ENCODE peak calls at places on chromosomes 4 and X, in six cellular contexts. F is dorsolateral prefrontal cortex, T is body of pancreas, E is progenitor cell of endocrine pancreas, J is mesothelial cell of epicardium, R is AG09319. K is an unnamed sample.

GRCh38 chrX:45743081-45743533 is 542.4 kb upstream of the DIPK2B start:
- DNase-seq in F (no peak), T (no peak), E (no peak), J (no peak), R (no peak), K (no peak)

GRCh38 chr4:15427126-15427525 is 707 bp upstream of the C1QTNF7 start:
- DNase-seq in F (no peak), T (no peak), E (no peak), J (no peak), R (no peak), K (no peak)

GRCh38 chr4:82899339-82899738 is 1.2 kb upstream of the THAP9 start:
- DNase-seq in F (no peak), T (no peak), E (no peak), J (no peak), R (no peak), K (no peak)

GRCh38 chr4:23932935-23933334 is 43.1 kb upstream of the PPARGC1A start:
- DNase-seq in F (no peak), T (no peak), E (no peak), J (no peak), R (no peak), K (no peak)

GRCh38 chr4:158750379-158750778 is 18.4 kb upstream of the FNIP2 start:
- DNase-seq in F (no peak), T (no peak), E (no peak), J (no peak), R (peak), K (no peak)

GRCh38 chr4:146458594-146458993 is 63.1 kb downstream of the SLC10A7 start:
- DNase-seq in F (no peak), T (no peak), E (no peak), J (no peak), R (no peak), K (peak)

GRCh38 chr4:107931775-107932321 is 499 bp downstream of the CYP2U1 start:
- DNase-seq in F (peak), T (no peak), E (no peak), J (no peak), R (no peak), K (no peak)

GRCh38 chr4:8128096-8128856 is 30.3 kb downstream of the ABLIM2 start:
- DNase-seq in F (no peak), T (no peak), E (no peak), J (no peak), R (no peak), K (no peak)

GRCh38 chrX:103215768-103216085 is 819 bp downstream of the BEX4 start:
- DNase-seq in F (no peak), T (no peak), E (no peak), J (no peak), R (no peak), K (peak)

GRCh38 chr4:125313989-125314602 is 659 bp upstream of the FAT4 start:
- DNase-seq in F (no peak), T (no peak), E (no peak), J (no peak), R (no peak), K (no peak)

GRCh38 chrX:65668362-65669310 is 1.2 kb downstream of the MSN start:
- DNase-seq in F (peak), T (peak), E (no peak), J (no peak), R (peak), K (peak)

GRCh38 chrX:20427173-20427770 is 160.6 kb upstream of the RPS6KA3 start:
- DNase-seq in F (no peak), T (no peak), E (no peak), J (no peak), R (no peak), K (no peak)

GRCh38 chr4:15469402-15470148 is at the start of gene CC2D2A:
- DNase-seq in F (no peak), T (peak), E (no peak), J (no peak), R (no peak), K (no peak)

GRCh38 chr4:187883049-187883448 is 112.5 kb upstream of the ZFP42 start:
- DNase-seq in F (no peak), T (no peak), E (no peak), J (no peak), R (no peak), K (no peak)

GRCh38 chr4:139085141-139085540 is 69.6 kb downstream of the NOCT start:
- DNase-seq in F (no peak), T (no peak), E (no peak), J (no peak), R (no peak), K (peak)

GRCh38 chrX:48835524-48836329 is at the start of gene PCSK1N:
- DNase-seq in F (no peak), T (peak), E (no peak), J (no peak), R (no peak), K (peak)

GRCh38 chr4:108270466-108271450 is 102.0 kb upstream of the LEF1 start:
- DNase-seq in F (no peak), T (no peak), E (no peak), J (no peak), R (peak), K (no peak)

GRCh38 chrX:72018277-72019112 is 107.8 kb downstream of the NHSL2 start:
- DNase-seq in F (peak), T (peak), E (peak), J (peak), R (peak), K (peak)

GRCh38 chrX:154804957-154805695 is at the start of gene MPP1:
- DNase-seq in F (peak), T (peak), E (peak), J (peak), R (no peak), K (peak)

GRCh38 chr4:123317211-123317610 is 79.4 kb upstream of the SPRY1 start:
- DNase-seq in F (no peak), T (no peak), E (no peak), J (no peak), R (no peak), K (no peak)

GRCh38 chrX:109709129-109709631 is 23.9 kb downstream of the ACSL4 start:
- DNase-seq in F (no peak), T (no peak), E (no peak), J (no peak), R (no peak), K (peak)

GRCh38 chrX:50978920-50979660 is 68.6 kb downstream of the BMP15 start:
- DNase-seq in F (no peak), T (no peak), E (no peak), J (no peak), R (no peak), K (no peak)

GRCh38 chrX:71235482-71235881 is 12.5 kb downstream of the GJB1 start:
- DNase-seq in F (no peak), T (no peak), E (no peak), J (no peak), R (no peak), K (no peak)

GRCh38 chr4:143352052-143352451 is 15.4 kb downstream of the GAB1 start:
- DNase-seq in F (no peak), T (no peak), E (no peak), J (no peak), R (no peak), K (no peak)

GRCh38 chrX:47200385-47201150 is 6.9 kb downstream of the UBA1 start:
- DNase-seq in F (no peak), T (no peak), E (no peak), J (no peak), R (peak), K (no peak)

GRCh38 chrX:56233682-56234081 is 1.5 kb downstream of the KLF8 start:
- DNase-seq in F (no peak), T (peak), E (no peak), J (no peak), R (peak), K (peak)

GRCh38 chr4:186485621-186486062 is 69.7 kb downstream of the MTNR1A start:
- DNase-seq in F (peak), T (no peak), E (no peak), J (no peak), R (no peak), K (no peak)
- TF ChIP-seq CTCF in F (no peak), T (no peak), E (no peak), J (no peak), R (no peak), K (no peak)

GRCh38 chr4:2436301-2436700 is 17.5 kb downstream of the CFAP99 start:
- DNase-seq in F (peak), T (no peak), E (no peak), J (no peak), R (no peak), K (no peak)
- TF ChIP-seq CTCF in F (peak), T (peak), E (no peak), J (no peak), R (peak), K (no peak)

GRCh38 chr4:127355738-127356137 is 277.0 kb upstream of the INTU start:
- DNase-seq in F (no peak), T (no peak), E (no peak), J (no peak), R (no peak), K (no peak)

GRCh38 chr4:127357765-127358164 is 275.0 kb upstream of the INTU start:
- DNase-seq in F (no peak), T (no peak), E (no peak), J (no peak), R (no peak), K (no peak)

GRCh38 chr4:127352220-127352619 is 280.5 kb upstream of the INTU start:
- DNase-seq in F (no peak), T (no peak), E (no peak), J (no peak), R (no peak), K (no peak)
- TF ChIP-seq CTCF in F (no peak), T (no peak), E (peak), J (no peak), R (no peak), K (no peak)

DNA sequence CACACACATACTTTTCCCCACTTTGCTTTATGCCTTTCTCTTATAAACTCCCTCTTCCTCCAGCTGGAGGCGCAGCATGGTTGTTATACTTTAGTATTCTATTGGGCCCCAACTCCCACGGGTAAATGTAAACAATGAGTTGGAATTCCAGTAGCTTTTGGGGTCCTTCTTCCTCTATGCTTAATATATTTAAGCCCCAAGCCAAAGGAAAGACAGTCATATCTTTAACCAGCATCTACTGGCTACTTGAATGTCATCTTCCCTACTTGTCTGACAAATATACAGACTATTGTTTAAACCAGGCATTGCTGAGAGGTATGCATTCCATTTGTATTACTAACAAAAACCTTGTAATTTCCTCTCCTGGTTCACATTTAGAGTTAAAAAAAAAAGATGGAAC is 72.9 kb downstream of the WDR19 start:
- DNase-seq in F (no peak), T (no peak), E (no peak), J (no peak), R (no peak), K (no peak)
- TF ChIP-seq CTCF in F (no peak), T (no peak), E (no peak), J (no peak), R (no peak), K (no peak)

DNA sequence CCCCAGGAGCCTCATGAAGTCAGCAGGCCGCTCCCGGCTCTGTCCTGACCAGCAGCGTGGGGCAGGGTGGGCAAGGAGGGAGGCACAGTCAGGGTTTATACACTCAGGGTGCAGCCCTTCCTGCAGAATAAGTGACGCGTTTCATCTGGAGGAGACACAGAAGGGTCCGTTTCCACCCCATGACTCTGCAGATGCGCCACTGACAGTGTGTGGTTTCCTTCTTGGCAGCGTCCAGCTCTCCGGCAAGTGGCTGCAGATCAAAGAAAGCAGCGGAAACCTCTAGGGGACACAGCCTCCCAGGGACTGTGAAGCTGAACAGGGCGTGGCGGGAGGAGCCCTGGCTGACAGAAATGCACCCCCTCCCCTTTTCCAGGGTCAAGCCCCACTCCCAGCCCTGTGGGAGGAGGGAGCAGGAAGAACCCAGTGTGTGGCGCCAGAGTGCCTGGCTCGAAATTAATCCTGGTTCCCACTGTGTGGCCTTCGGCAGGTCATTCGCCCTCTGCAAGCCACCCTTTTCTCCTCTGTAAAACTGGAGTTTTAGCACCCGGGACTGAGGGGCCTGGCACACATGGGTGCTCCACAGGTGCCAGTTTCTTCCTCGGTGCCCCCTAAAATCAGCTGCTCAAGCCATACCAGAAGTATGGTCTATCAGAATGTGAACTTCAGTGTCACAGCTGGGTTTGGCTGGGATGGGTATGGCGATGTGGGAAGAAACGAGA is 17.3 kb upstream of the TBC1D14 start:
- DNase-seq in F (no peak), T (no peak), E (no peak), J (no peak), R (no peak), K (peak)
- TF ChIP-seq CTCF in F (peak), T (no peak), E (no peak), J (no peak), R (peak), K (no peak)

DNA sequence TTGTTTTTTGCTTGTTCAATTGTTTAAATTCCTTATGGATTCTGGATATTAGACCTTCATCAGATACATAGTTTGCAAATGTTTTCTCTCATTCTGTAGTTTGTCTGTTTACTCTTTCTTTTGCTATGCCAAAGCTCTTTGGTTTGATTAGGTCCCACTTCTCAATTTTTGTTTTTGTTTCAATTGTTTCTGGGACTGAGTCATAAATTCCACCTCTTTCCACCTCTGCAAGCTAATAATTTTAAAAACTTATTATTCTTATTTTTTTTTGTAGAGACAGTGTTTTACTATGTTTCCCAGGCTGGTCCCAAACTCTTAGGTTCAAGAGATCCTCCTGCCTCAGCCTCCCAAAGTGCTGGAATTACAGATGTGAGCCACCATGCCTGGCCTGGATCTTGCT is 226.8 kb upstream of the GPRIN3 start:
- DNase-seq in F (no peak), T (no peak), E (no peak), J (no peak), R (no peak), K (no peak)
- TF ChIP-seq CTCF in F (no peak), T (no peak), E (no peak), J (no peak), R (no peak), K (no peak)

GRCh38 chr4:5409980-5410618 is 298.3 kb downstream of the EVC2 start:
- DNase-seq in F (no peak), T (no peak), E (no peak), J (no peak), R (no peak), K (no peak)
- TF ChIP-seq CTCF in F (no peak), T (no peak), E (peak), J (no peak), R (no peak), K (no peak)